ENCODE peak calls at places on chromosomes 6 and 20, in eight cellular contexts. F is RWPE1, Q is AG04450, N is NCI-H1048, B is neural crest cell, I is ureter, L is cardiac fibroblast, D is AG09309. G is an unnamed sample.

GRCh38 chr6:55822815-55823214 is 52.6 kb downstream of the BMP5 start:
- DNase-seq in Q (no peak), L (no peak), N (no peak), F (peak; percentile 7), D (peak; percentile 18), B (no peak), I (no peak), G (no peak)

GRCh38 chr6:72946766-72947165 is 278.5 kb downstream of the KHDC1L start:
- DNase-seq in N (no peak), Q (peak; percentile 18), B (no peak), F (no peak), L (peak; percentile 70), I (no peak), D (no peak), G (no peak)

GRCh38 chr6:40049128-40049527 is 114.9 kb upstream of the MOCS1 start:
- DNase-seq in L (no peak), Q (no peak), N (no peak), B (no peak), I (no peak), D (no peak), F (no peak), G (no peak)

GRCh38 chr20:62768815-62769287 is 27.4 kb upstream of the MRGBP start:
- DNase-seq in F (peak; percentile 73), N (no peak), I (no peak), L (peak; percentile 91), Q (peak; percentile 3), D (peak; percentile 14), B (no peak), G (no peak)

GRCh38 chr20:47847882-47848485 is 62.7 kb upstream of the SULF2 start:
- DNase-seq in Q (no peak), D (no peak), B (no peak), L (no peak), N (no peak), F (no peak), I (no peak), G (no peak)

GRCh38 chr6:2848851-2849250 is 7.2 kb upstream of the SERPINB1 start:
- DNase-seq in Q (no peak), D (no peak), L (no peak), I (no peak), F (no peak), N (peak; percentile 56), B (no peak), G (peak; percentile 51)

GRCh38 chr6:131740161-131740560 is 29.3 kb upstream of the CTAGE9 start:
- DNase-seq in Q (no peak), B (no peak), I (no peak), F (no peak), N (no peak), L (no peak), D (peak; percentile 70), G (no peak)

GRCh38 chr20:22577515-22578220 is 6.7 kb downstream of the FOXA2 start:
- DNase-seq in B (no peak), L (no peak), Q (no peak), I (no peak), D (no peak), N (no peak), F (no peak), G (no peak)

GRCh38 chr6:81696505-81696904 is 56.0 kb downstream of the TENT5A start:
- DNase-seq in B (no peak), L (no peak), F (no peak), N (no peak), I (no peak), D (no peak), Q (no peak), G (no peak)

GRCh38 chr20:63014710-63015109 is 7.9 kb upstream of the BHLHE23 start:
- DNase-seq in I (no peak), L (peak; percentile 25), F (no peak), B (peak; percentile 76), N (no peak), Q (no peak), D (no peak), G (no peak)

GRCh38 chr6:15242937-15243614 is 2.8 kb upstream of the JARID2 start:
- DNase-seq in N (peak; percentile 81), I (no peak), F (no peak), B (no peak), L (peak; percentile 23), D (no peak), Q (no peak), G (no peak)

GRCh38 chr6:130885392-130886192 is 58.4 kb downstream of the SMLR1 start:
- DNase-seq in D (no peak), N (peak; percentile 48), Q (peak; percentile 62), L (peak; percentile 87), B (peak; percentile 83), F (peak; percentile 57), I (peak; percentile 78), G (peak; percentile 70)

GRCh38 chr20:9301129-9302072 is 213.0 kb upstream of the LAMP5 start:
- DNase-seq in B (no peak), F (peak; percentile 9), L (peak; percentile 87), N (peak; percentile 80), D (no peak), I (no peak), Q (peak; percentile 68), G (no peak)

GRCh38 chr6:127592964-127593363 is 16.0 kb downstream of the C6orf58 start:
- DNase-seq in N (no peak), B (no peak), Q (no peak), F (no peak), D (no peak), L (no peak), I (no peak), G (no peak)

GRCh38 chr6:13517116-13517515 is 29.7 kb upstream of the GFOD1 start:
- DNase-seq in L (no peak), Q (no peak), F (peak; percentile 85), D (no peak), B (no peak), I (no peak), N (no peak), G (no peak)

GRCh38 chr6:54916858-54917257 is 70.3 kb downstream of the FAM83B start:
- DNase-seq in I (no peak), B (no peak), Q (no peak), F (peak; percentile 86), D (peak; percentile 37), L (no peak), N (no peak), G (no peak)

GRCh38 chr20:5526516-5526915 is 209.8 kb upstream of the PROKR2 start:
- DNase-seq in N (no peak), Q (no peak), B (no peak), I (no peak), F (no peak), D (no peak), L (no peak), G (no peak)

GRCh38 chr6:28725890-28726348 is 197.9 kb downstream of the TRIM27 start:
- DNase-seq in I (no peak), B (no peak), D (no peak), L (no peak), F (no peak), N (no peak), Q (no peak), G (no peak)

GRCh38 chr20:24959591-24960301 is 10.7 kb downstream of the CST7 start:
- DNase-seq in D (no peak), L (no peak), B (no peak), I (no peak), N (no peak), Q (no peak), F (no peak), G (no peak)

GRCh38 chr6:13417431-13417830 is 70.0 kb downstream of the GFOD1 start:
- DNase-seq in I (no peak), N (no peak), D (no peak), L (no peak), B (no peak), F (no peak), Q (no peak), G (no peak)

GRCh38 chr6:167139761-167140160 is 16.9 kb downstream of the CCR6 start:
- DNase-seq in F (no peak), B (no peak), Q (no peak), L (no peak), I (no peak), D (no peak), N (no peak), G (no peak)

GRCh38 chr6:29589423-29590048 is 4.6 kb downstream of the OR2H2 start:
- DNase-seq in Q (peak; percentile 10), B (peak; percentile 57), I (no peak), D (no peak), L (peak; percentile 58), F (peak; percentile 44), N (no peak), G (peak; percentile 28)

GRCh38 chr20:10096790-10097189 is 62.0 kb downstream of the ANKEF1 start:
- DNase-seq in D (no peak), L (no peak), N (no peak), B (no peak), I (no peak), F (no peak), Q (no peak), G (no peak)

GRCh38 chr6:17032595-17033591 is 69.0 kb upstream of the STMND1 start:
- DNase-seq in D (peak; percentile 71), N (peak; percentile 38), F (peak; percentile 85), Q (peak; percentile 81), B (no peak), I (peak; percentile 89), L (peak; percentile 95), G (no peak)

GRCh38 chr6:142944126-142945066 is 580 bp downstream of the HIVEP2 start:
- DNase-seq in L (peak; percentile 97), B (peak; percentile 46), N (no peak), D (peak; percentile 75), I (peak; percentile 91), Q (peak; percentile 69), F (peak; percentile 58), G (peak; percentile 94)